ENCODE peak calls at places on chromosomes 2 and 18, in four cellular contexts. A is SK-N-SH, T is K562, E is GM12878. D is an unnamed sample.

GRCh38 chr2:7905756-7906155 is 776.1 kb upstream of the ID2 start:
- DNase-seq in A (no peak), T (no peak), E (no peak), D (no peak)

GRCh38 chr2:17166506-17166905 is 351.7 kb downstream of the RAD51AP2 start:
- DNase-seq in A (no peak), T (no peak), E (no peak), D (no peak)

GRCh38 chr18:71114550-71115210 is 825.8 kb downstream of the SOCS6 start:
- DNase-seq in A (no peak), T (no peak), E (no peak), D (no peak)

GRCh38 chr2:212554233-212554632 is 15.6 kb upstream of the ERBB4 start:
- DNase-seq in A (no peak), T (no peak), E (no peak), D (no peak)

GRCh38 chr2:138421971-138422335 is 79.6 kb upstream of the SPOPL start:
- DNase-seq in A (no peak), T (no peak), E (no peak), D (peak)

GRCh38 chr2:119004602-119005001 is 62.6 kb downstream of the MARCO start:
- DNase-seq in A (no peak), T (no peak), E (no peak), D (no peak)

GRCh38 chr2:115165529-115166109 is 723.2 kb downstream of the DPP10 start:
- DNase-seq in A (peak), T (peak), E (no peak), D (no peak)

GRCh38 chr2:127047716-127048617 is 59.0 kb downstream of the BIN1 start:
- DNase-seq in A (peak), T (no peak), E (no peak), D (no peak)

GRCh38 chr18:24027156-24027555 is 12.6 kb downstream of the TTC39C start:
- DNase-seq in A (no peak), T (no peak), E (no peak), D (no peak)

GRCh38 chr2:187509667-187510417 is 44.4 kb downstream of the TFPI start:
- DNase-seq in A (no peak), T (peak), E (no peak), D (no peak)

GRCh38 chr2:27707462-27708256 is 44.0 kb downstream of the SLC4A1AP start:
- DNase-seq in A (no peak), T (no peak), E (no peak), D (no peak)

GRCh38 chr2:27703638-27704341 is 40.1 kb downstream of the SLC4A1AP start:
- DNase-seq in A (peak), T (peak), E (peak), D (peak)

GRCh38 chr2:27704342-27704876 is 40.7 kb downstream of the SLC4A1AP start:
- DNase-seq in A (no peak), T (no peak), E (no peak), D (no peak)

GRCh38 chr2:27708257-27708654 is 44.6 kb downstream of the SLC4A1AP start:
- DNase-seq in A (no peak), T (no peak), E (no peak), D (no peak)

GRCh38 chr2:27705851-27706622 is 42.3 kb downstream of the SLC4A1AP start:
- DNase-seq in A (no peak), T (peak), E (no peak), D (peak)
- TF ChIP-seq REST in A (no peak), T (no peak), E (no peak), D (no peak)

GRCh38 chr18:65835881-65836280 is 85.1 kb downstream of the CDH7 start:
- DNase-seq in A (no peak), T (no peak), E (no peak), D (no peak)
- TF ChIP-seq RCOR1 in A (no peak), T (no peak), E (no peak), D (no peak)

DNA sequence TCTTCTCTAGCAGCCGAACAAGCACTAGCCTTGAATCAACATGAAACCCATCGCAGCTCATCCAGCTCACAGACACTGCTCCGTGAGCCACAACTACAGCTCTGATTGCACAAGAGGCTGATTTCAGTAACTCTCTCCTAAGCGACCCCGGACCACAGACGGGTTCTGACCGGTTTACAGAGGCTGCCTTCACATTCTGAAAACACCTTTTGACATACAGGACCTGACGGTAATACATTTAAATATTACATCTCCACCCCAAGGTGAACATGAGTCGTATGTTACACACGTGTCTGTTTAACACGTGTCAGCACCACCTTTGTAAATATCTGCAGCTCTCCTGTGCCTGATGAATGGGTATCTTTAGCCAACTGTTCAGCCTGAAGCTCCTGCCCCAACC is 120.7 kb downstream of the TMEM18 start:
- DNase-seq in A (peak), T (no peak), E (no peak), D (no peak)
- TF ChIP-seq REST in A (no peak), T (no peak), E (no peak), D (no peak)

GRCh38 chr2:21258082-21258481 is 134.3 kb downstream of the TDRD15 start:
- DNase-seq in A (no peak), T (no peak), E (no peak), D (no peak)

GRCh38 chr2:21253311-21254027 is 129.7 kb downstream of the TDRD15 start:
- DNase-seq in A (no peak), T (no peak), E (no peak), D (no peak)

GRCh38 chr2:21254170-21254965 is 130.6 kb downstream of the TDRD15 start:
- DNase-seq in A (no peak), T (no peak), E (no peak), D (no peak)

GRCh38 chr2:21260316-21260715 is 136.5 kb downstream of the TDRD15 start:
- DNase-seq in A (peak), T (no peak), E (no peak), D (no peak)

GRCh38 chr2:21256006-21256405 is 132.2 kb downstream of the TDRD15 start:
- DNase-seq in A (no peak), T (peak), E (peak), D (peak)
- TF ChIP-seq RCOR1 in A (no peak), T (no peak), E (no peak), D (no peak)

GRCh38 chr18:53152478-53152877 is 812.5 kb downstream of the DCC start:
- DNase-seq in A (peak), T (no peak), E (no peak), D (no peak)
- TF ChIP-seq REST in A (no peak), T (no peak), E (no peak), D (no peak)

GRCh38 chr2:238513346-238513745 is 86.6 kb downstream of the ASB1 start:
- DNase-seq in A (peak), T (peak), E (no peak), D (peak)
- TF ChIP-seq RCOR1 in A (no peak), T (no peak), E (no peak), D (no peak)